ENCODE peak calls at places on chromosomes 6 and 20, in ten cellular contexts. V is tibial nerve, Y is K562, X is H1, J is stomach, H is GM12878, Q is A549, W is transverse colon, G is suprapubic skin, D is HepG2. O is an unnamed sample.

GRCh38 chr6:87197547-87197946 is 42.2 kb downstream of the ZNF292 start:
- DNase-seq in V (no peak), Y (no peak), X (no peak), J (no peak), H (peak; percentile 49), Q (no peak), W (no peak), G (no peak), D (no peak), O (no peak)

GRCh38 chr6:123909989-123910388 is 106.3 kb downstream of the NKAIN2 start:
- DNase-seq in V (no peak), Y (no peak), X (no peak), J (no peak), H (no peak), Q (no peak), W (no peak), G (no peak), D (no peak), O (no peak)

GRCh38 chr20:31566658-31567379 is 38.3 kb upstream of the ID1 start:
- DNase-seq in V (no peak), Y (peak; percentile 49), X (peak; percentile 56), J (peak; percentile 63), H (no peak), Q (no peak), W (peak; percentile 44), G (no peak), D (no peak), O (no peak)

GRCh38 chr20:4942336-4942735 is 59.0 kb downstream of the SLC23A2 start:
- DNase-seq in V (no peak), Y (no peak), X (no peak), J (no peak), H (no peak), Q (no peak), W (no peak), G (no peak), D (no peak), O (no peak)

GRCh38 chr6:24910850-24911712 is 24.7 kb downstream of the RIPOR2 start:
- DNase-seq in V (peak; percentile 42), Y (no peak), X (no peak), J (peak; percentile 61), H (no peak), Q (no peak), W (peak; percentile 31), G (peak; percentile 80), D (no peak), O (peak; percentile 40)

GRCh38 chr6:167839755-167840154 is 13.0 kb downstream of the AFDN start:
- DNase-seq in V (no peak), Y (no peak), X (no peak), J (no peak), H (no peak), Q (no peak), W (no peak), G (no peak), D (peak; percentile 65), O (no peak)

GRCh38 chr20:51339721-51340450 is 202.6 kb downstream of the NFATC2 start:
- DNase-seq in V (no peak), Y (no peak), X (no peak), J (no peak), H (no peak), Q (no peak), W (no peak), G (no peak), D (no peak), O (no peak)

GRCh38 chr6:143757346-143757832 is 79.6 kb downstream of the PHACTR2 start:
- DNase-seq in V (no peak), Y (no peak), X (no peak), J (no peak), H (no peak), Q (no peak), W (no peak), G (no peak), D (no peak), O (no peak)

GRCh38 chr20:44646023-44646640 is 5.4 kb downstream of the ADA start:
- DNase-seq in V (no peak), Y (no peak), X (no peak), J (no peak), H (peak; percentile 90), Q (no peak), W (peak; percentile 40), G (no peak), D (no peak), O (no peak)

GRCh38 chr6:25088513-25088912 is 152.8 kb upstream of the RIPOR2 start:
- DNase-seq in V (no peak), Y (no peak), X (no peak), J (no peak), H (no peak), Q (no peak), W (no peak), G (no peak), D (no peak), O (no peak)

GRCh38 chr20:911882-912600 is 4.1 kb downstream of the ANGPT4 start:
- DNase-seq in V (no peak), Y (no peak), X (peak; percentile 52), J (no peak), H (no peak), Q (no peak), W (no peak), G (no peak), D (no peak), O (no peak)

DNA sequence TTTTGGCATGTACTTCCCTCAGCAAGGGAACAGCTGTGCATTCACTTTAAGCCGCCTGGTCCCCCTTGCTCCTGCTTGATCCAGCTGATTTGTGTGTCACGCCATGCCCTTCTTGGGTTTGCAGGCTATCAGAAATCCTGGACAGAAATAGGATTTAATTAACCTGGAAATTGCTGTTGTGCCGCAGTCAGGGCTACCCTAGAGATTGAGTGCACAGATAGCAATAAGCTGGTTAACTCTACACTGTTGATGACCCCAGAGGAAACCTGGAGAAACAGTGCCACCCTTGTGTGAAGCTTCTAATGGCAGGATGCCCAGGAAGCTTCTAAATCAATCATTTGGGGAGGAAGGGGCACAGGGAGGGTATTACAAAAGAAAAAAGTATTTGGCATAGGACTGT is 199.0 kb downstream of the JARID2 start:
- DNase-seq in V (no peak), Y (no peak), X (no peak), J (no peak), H (no peak), Q (no peak), W (no peak), G (no peak), D (peak; percentile 52), O (no peak)
- TF ChIP-seq CTCF in V (no peak), Y (no peak), X (no peak), J (no peak), H (no peak), Q (peak; percentile 6), W (peak; percentile 7), G (no peak), D (peak; percentile 52), O (no peak)

GRCh38 chr6:163309491-163310026 is 105.0 kb upstream of the QKI start:
- DNase-seq in V (no peak), Y (no peak), X (no peak), J (no peak), H (no peak), Q (no peak), W (no peak), G (no peak), D (no peak), O (no peak)

GRCh38 chr6:163311830-163312229 is 102.7 kb upstream of the QKI start:
- DNase-seq in V (no peak), Y (no peak), X (no peak), J (no peak), H (no peak), Q (peak; percentile 83), W (no peak), G (no peak), D (peak; percentile 33), O (no peak)

GRCh38 chr6:163308629-163309276 is 105.8 kb upstream of the QKI start:
- DNase-seq in V (no peak), Y (peak; percentile 53), X (no peak), J (no peak), H (no peak), Q (no peak), W (no peak), G (no peak), D (no peak), O (no peak)

GRCh38 chr6:163310096-163310972 is 104.2 kb upstream of the QKI start:
- DNase-seq in V (no peak), Y (no peak), X (no peak), J (no peak), H (no peak), Q (no peak), W (no peak), G (no peak), D (no peak), O (no peak)

DNA sequence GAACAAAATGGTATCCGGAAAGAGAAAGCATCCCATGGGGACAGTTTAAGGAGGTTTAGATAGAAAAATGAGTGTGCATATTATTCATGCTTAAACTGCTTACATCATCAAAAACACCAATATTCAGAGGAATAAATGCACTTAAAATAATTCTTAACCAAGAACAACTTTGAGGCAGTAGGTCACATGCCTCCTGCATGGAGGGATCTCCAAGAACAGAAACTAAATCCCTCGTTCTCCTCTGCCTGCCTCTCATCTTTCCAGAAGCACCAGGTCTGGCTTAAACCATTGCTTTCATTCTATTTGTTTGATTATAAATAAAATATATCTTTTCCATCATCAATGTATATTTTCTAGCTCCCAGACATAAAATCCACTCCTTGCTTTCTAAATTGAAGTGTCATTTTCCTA is 103.5 kb upstream of the QKI start:
- DNase-seq in V (no peak), Y (no peak), X (no peak), J (no peak), H (no peak), Q (no peak), W (no peak), G (no peak), D (no peak), O (no peak)
- H3K27ac ChIP-seq in V (no peak overlapping the region), Y (no peak overlapping the region), X (no peak overlapping the region), J (no peak overlapping the region), H (no peak overlapping the region), Q (peak overlapping the region; percentile 56), W (no peak overlapping the region), G (no peak overlapping the region), D (no peak overlapping the region), O (no peak overlapping the region)

DNA sequence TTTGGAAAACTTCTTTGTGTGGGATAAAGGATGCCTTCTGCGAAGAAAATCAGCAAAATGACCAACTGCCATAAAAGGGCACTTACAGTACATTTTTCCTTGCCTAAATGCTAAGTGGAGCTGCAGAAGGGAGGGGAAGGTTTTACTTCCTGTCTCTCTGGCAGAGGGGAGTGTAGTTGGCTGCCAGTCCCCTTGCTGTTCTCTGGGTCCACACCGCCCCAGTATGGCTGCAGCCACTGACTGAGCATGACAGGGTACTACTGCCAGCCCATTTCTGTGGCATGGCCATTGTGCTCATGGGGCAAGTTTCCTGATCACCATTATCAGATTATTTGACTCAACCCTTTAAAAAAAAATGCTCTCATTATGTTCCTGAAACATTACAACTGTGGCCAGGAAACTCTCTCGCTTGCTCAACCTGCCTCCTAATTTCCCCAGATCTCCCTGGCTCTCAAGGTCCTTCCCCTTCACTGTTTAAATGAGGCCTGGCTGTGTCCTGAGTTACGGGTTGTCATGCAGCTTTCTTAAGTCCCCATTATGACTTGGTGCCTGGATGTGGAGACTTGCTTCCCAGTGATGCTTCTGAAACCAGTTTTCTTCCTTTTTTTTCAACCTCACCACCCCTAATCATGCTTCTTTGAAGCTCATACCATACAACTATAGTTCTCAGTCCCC is 34.5 kb upstream of the FAM184A start:
- DNase-seq in V (no peak), Y (no peak), X (no peak), J (no peak), H (no peak), Q (no peak), W (no peak), G (no peak), D (no peak), O (no peak)
- TF ChIP-seq EP300 in V (no peak), Y (no peak), X (no peak), J (no peak), H (no peak), Q (no peak), W (no peak), G (no peak), D (no peak), O (no peak)

GRCh38 chr6:166443166-166443565 is 60.4 kb upstream of the MPC1 start:
- DNase-seq in V (no peak), Y (no peak), X (no peak), J (peak; percentile 0), H (no peak), Q (no peak), W (no peak), G (no peak), D (no peak), O (no peak)
- TF ChIP-seq CTCF in V (no peak), Y (peak; percentile 34), X (no peak), J (no peak), H (peak; percentile 25), Q (no peak), W (no peak), G (no peak), D (no peak), O (no peak)

O was measured in ovary.